ENCODE peak calls at places on chromosomes 7 and 10, in ten cellular contexts. One of them, this sample, is unnamed.

GRCh38 chr10:7117806-7118674 is 292.8 kb downstream of the SFMBT2 start:
- DNase-seq in amniotic stem cell: no peak
- DNase-seq in ELF-1: no peak
- DNase-seq in SW480: no peak
- DNase-seq in iris pigment epithelial cell: no peak
- DNase-seq in NCI-H1417: no peak
- DNase-seq in left cardiac atrium: no peak
- DNase-seq in skeletal muscle cell: no peak
- DNase-seq in tibial nerve: no peak
- DNase-seq in heart right ventricle: no peak
- DNase-seq in this sample: no peak

GRCh38 chr7:18689535-18689934 is 194.0 kb downstream of the HDAC9 start:
- DNase-seq in amniotic stem cell: no peak
- DNase-seq in ELF-1: no peak
- DNase-seq in SW480: no peak
- DNase-seq in iris pigment epithelial cell: no peak
- DNase-seq in NCI-H1417: no peak
- DNase-seq in left cardiac atrium: no peak
- DNase-seq in skeletal muscle cell: no peak
- DNase-seq in tibial nerve: no peak
- DNase-seq in heart right ventricle: no peak
- DNase-seq in this sample: no peak

GRCh38 chr7:85090138-85090537 is 96.7 kb downstream of the SEMA3D start:
- DNase-seq in amniotic stem cell: no peak
- DNase-seq in ELF-1: no peak
- DNase-seq in SW480: no peak
- DNase-seq in iris pigment epithelial cell: no peak
- DNase-seq in NCI-H1417: no peak
- DNase-seq in left cardiac atrium: peak
- DNase-seq in skeletal muscle cell: no peak
- DNase-seq in tibial nerve: no peak
- DNase-seq in heart right ventricle: peak
- DNase-seq in this sample: peak

GRCh38 chr7:157541295-157541608 is 204.4 kb downstream of the DNAJB6 start:
- DNase-seq in amniotic stem cell: no peak
- DNase-seq in ELF-1: no peak
- DNase-seq in SW480: no peak
- DNase-seq in iris pigment epithelial cell: no peak
- DNase-seq in NCI-H1417: no peak
- DNase-seq in left cardiac atrium: peak
- DNase-seq in skeletal muscle cell: no peak
- DNase-seq in tibial nerve: no peak
- DNase-seq in heart right ventricle: no peak
- DNase-seq in this sample: no peak

GRCh38 chr7:90900640-90901353 is 304.7 kb downstream of the CDK14 start:
- DNase-seq in amniotic stem cell: no peak
- DNase-seq in ELF-1: no peak
- DNase-seq in SW480: no peak
- DNase-seq in iris pigment epithelial cell: no peak
- DNase-seq in NCI-H1417: peak
- DNase-seq in left cardiac atrium: no peak
- DNase-seq in skeletal muscle cell: no peak
- DNase-seq in tibial nerve: no peak
- DNase-seq in heart right ventricle: no peak
- DNase-seq in this sample: no peak

GRCh38 chr10:11164806-11165590 is 147.3 kb downstream of the CELF2 start:
- DNase-seq in amniotic stem cell: no peak
- DNase-seq in ELF-1: peak
- DNase-seq in SW480: no peak
- DNase-seq in iris pigment epithelial cell: peak
- DNase-seq in NCI-H1417: no peak
- DNase-seq in left cardiac atrium: peak
- DNase-seq in skeletal muscle cell: peak
- DNase-seq in tibial nerve: peak
- DNase-seq in heart right ventricle: peak
- DNase-seq in this sample: peak

GRCh38 chr7:99694201-99694911 is 14.6 kb upstream of the CYP3A5 start:
- DNase-seq in amniotic stem cell: no peak
- DNase-seq in ELF-1: no peak
- DNase-seq in SW480: no peak
- DNase-seq in iris pigment epithelial cell: no peak
- DNase-seq in NCI-H1417: no peak
- DNase-seq in left cardiac atrium: no peak
- DNase-seq in skeletal muscle cell: no peak
- DNase-seq in tibial nerve: no peak
- DNase-seq in heart right ventricle: no peak
- DNase-seq in this sample: no peak

GRCh38 chr10:97463363-97464132 is 17.6 kb downstream of the ZDHHC16 start:
- DNase-seq in amniotic stem cell: no peak
- DNase-seq in ELF-1: peak
- DNase-seq in SW480: peak
- DNase-seq in iris pigment epithelial cell: peak
- DNase-seq in NCI-H1417: peak
- DNase-seq in left cardiac atrium: no peak
- DNase-seq in skeletal muscle cell: peak
- DNase-seq in tibial nerve: no peak
- DNase-seq in heart right ventricle: peak
- DNase-seq in this sample: peak

GRCh38 chr7:94395141-94396041 is 696 bp downstream of the COL1A2 start:
- DNase-seq in amniotic stem cell: peak
- DNase-seq in ELF-1: peak
- DNase-seq in SW480: peak
- DNase-seq in iris pigment epithelial cell: peak
- DNase-seq in NCI-H1417: peak
- DNase-seq in left cardiac atrium: peak
- DNase-seq in skeletal muscle cell: peak
- DNase-seq in tibial nerve: peak
- DNase-seq in heart right ventricle: peak
- DNase-seq in this sample: peak

GRCh38 chr7:114021135-114021534 is 102.3 kb upstream of the PPP1R3A start:
- DNase-seq in amniotic stem cell: no peak
- DNase-seq in ELF-1: no peak
- DNase-seq in SW480: no peak
- DNase-seq in iris pigment epithelial cell: peak
- DNase-seq in NCI-H1417: peak
- DNase-seq in left cardiac atrium: no peak
- DNase-seq in skeletal muscle cell: no peak
- DNase-seq in tibial nerve: no peak
- DNase-seq in heart right ventricle: no peak
- DNase-seq in this sample: no peak

GRCh38 chr10:123997013-123997412 is 96.4 kb downstream of the CHST15 start:
- DNase-seq in amniotic stem cell: no peak
- DNase-seq in ELF-1: no peak
- DNase-seq in SW480: no peak
- DNase-seq in iris pigment epithelial cell: no peak
- DNase-seq in NCI-H1417: no peak
- DNase-seq in left cardiac atrium: no peak
- DNase-seq in skeletal muscle cell: no peak
- DNase-seq in tibial nerve: no peak
- DNase-seq in heart right ventricle: no peak
- DNase-seq in this sample: no peak

GRCh38 chr7:101486056-101486763 is 123.5 kb downstream of the COL26A1 start:
- DNase-seq in amniotic stem cell: no peak
- DNase-seq in ELF-1: peak
- DNase-seq in SW480: no peak
- DNase-seq in iris pigment epithelial cell: no peak
- DNase-seq in NCI-H1417: no peak
- DNase-seq in left cardiac atrium: no peak
- DNase-seq in skeletal muscle cell: no peak
- DNase-seq in tibial nerve: no peak
- DNase-seq in heart right ventricle: no peak
- DNase-seq in this sample: peak

GRCh38 chr10:110163841-110164240 is 43.6 kb upstream of the MXI1 start:
- DNase-seq in amniotic stem cell: no peak
- DNase-seq in ELF-1: no peak
- DNase-seq in SW480: no peak
- DNase-seq in iris pigment epithelial cell: no peak
- DNase-seq in NCI-H1417: no peak
- DNase-seq in left cardiac atrium: no peak
- DNase-seq in skeletal muscle cell: no peak
- DNase-seq in tibial nerve: no peak
- DNase-seq in heart right ventricle: no peak
- DNase-seq in this sample: no peak

GRCh38 chr7:142646274-142646895 is 102.9 kb upstream of the PRSS1 start:
- DNase-seq in amniotic stem cell: no peak
- DNase-seq in ELF-1: no peak
- DNase-seq in SW480: no peak
- DNase-seq in iris pigment epithelial cell: no peak
- DNase-seq in NCI-H1417: no peak
- DNase-seq in left cardiac atrium: no peak
- DNase-seq in skeletal muscle cell: no peak
- DNase-seq in tibial nerve: no peak
- DNase-seq in heart right ventricle: no peak
- DNase-seq in this sample: no peak

GRCh38 chr7:121992046-121992445 is 119.1 kb downstream of the PTPRZ1 start:
- DNase-seq in amniotic stem cell: no peak
- DNase-seq in ELF-1: no peak
- DNase-seq in SW480: no peak
- DNase-seq in iris pigment epithelial cell: no peak
- DNase-seq in NCI-H1417: peak
- DNase-seq in left cardiac atrium: no peak
- DNase-seq in skeletal muscle cell: no peak
- DNase-seq in tibial nerve: no peak
- DNase-seq in heart right ventricle: no peak
- DNase-seq in this sample: no peak

GRCh38 chr10:5692476-5693358 is 8.1 kb downstream of the TASOR2 start:
- DNase-seq in amniotic stem cell: no peak
- DNase-seq in ELF-1: peak
- DNase-seq in SW480: peak
- DNase-seq in iris pigment epithelial cell: peak
- DNase-seq in NCI-H1417: peak
- DNase-seq in left cardiac atrium: peak
- DNase-seq in skeletal muscle cell: no peak
- DNase-seq in tibial nerve: no peak
- DNase-seq in heart right ventricle: peak
- DNase-seq in this sample: peak

GRCh38 chr7:28037220-28038010 is 143.2 kb downstream of the JAZF1 start:
- DNase-seq in amniotic stem cell: peak
- DNase-seq in ELF-1: no peak
- DNase-seq in SW480: peak
- DNase-seq in iris pigment epithelial cell: peak
- DNase-seq in NCI-H1417: no peak
- DNase-seq in left cardiac atrium: no peak
- DNase-seq in skeletal muscle cell: peak
- DNase-seq in tibial nerve: no peak
- DNase-seq in heart right ventricle: no peak
- DNase-seq in this sample: peak

GRCh38 chr7:101138149-101138870 is 11.4 kb downstream of the SERPINE1 start:
- DNase-seq in amniotic stem cell: peak
- DNase-seq in ELF-1: peak
- DNase-seq in SW480: peak
- DNase-seq in iris pigment epithelial cell: peak
- DNase-seq in NCI-H1417: peak
- DNase-seq in left cardiac atrium: peak
- DNase-seq in skeletal muscle cell: peak
- DNase-seq in tibial nerve: peak
- DNase-seq in heart right ventricle: peak
- DNase-seq in this sample: peak

GRCh38 chr7:7819442-7820247 is 101.2 kb upstream of the RPA3 start:
- DNase-seq in amniotic stem cell: no peak
- DNase-seq in ELF-1: no peak
- DNase-seq in SW480: no peak
- DNase-seq in iris pigment epithelial cell: no peak
- DNase-seq in NCI-H1417: no peak
- DNase-seq in left cardiac atrium: no peak
- DNase-seq in skeletal muscle cell: no peak
- DNase-seq in tibial nerve: no peak
- DNase-seq in heart right ventricle: no peak
- DNase-seq in this sample: peak

GRCh38 chr7:20238754-20239324 is 21.7 kb upstream of the MACC1 start:
- DNase-seq in amniotic stem cell: no peak
- DNase-seq in ELF-1: no peak
- DNase-seq in SW480: peak
- DNase-seq in iris pigment epithelial cell: no peak
- DNase-seq in NCI-H1417: no peak
- DNase-seq in left cardiac atrium: no peak
- DNase-seq in skeletal muscle cell: no peak
- DNase-seq in tibial nerve: no peak
- DNase-seq in heart right ventricle: no peak
- DNase-seq in this sample: no peak

This sample was measured in fibroblast of the aortic adventitia.